ENCODE peak calls at places on chromosomes 6 and 20, in four cellular contexts. H is NAMALWA; U is esophagus squamous epithelium; O is stimulated activated CD8-positive, alpha-beta memory T cell treated with anti-CD3 and anti-CD28 coated beads, Interleukin-15, amount 100 ng/mL, for 4 hours. N is an unnamed sample.

GRCh38 chr20:23100021-23100753 is 14.1 kb upstream of the CD93 start:
- DNase-seq in H (no peak), U (no peak), O (no peak), N (no peak)

GRCh38 chr6:137112067-137112355 is 61.4 kb downstream of the IL22RA2 start:
- DNase-seq in U (no peak), H (no peak), O (no peak), N (no peak)

GRCh38 chr6:145532361-145532760 is 203.0 kb downstream of the EPM2A start:
- DNase-seq in O (no peak), H (no peak), U (no peak), N (no peak)

GRCh38 chr20:39960522-39961420 is 728.3 kb downstream of the MAFB start:
- DNase-seq in H (no peak), O (no peak), U (no peak), N (peak; percentile 14)

GRCh38 chr20:23928788-23929187 is 49.2 kb upstream of the CST5 start:
- DNase-seq in O (no peak), H (no peak), U (no peak), N (peak; percentile 11)

GRCh38 chr6:89311853-89312531 is 3.1 kb downstream of the GABRR2 start:
- DNase-seq in H (no peak), O (no peak), U (no peak), N (no peak)

GRCh38 chr20:35404614-35405259 is 7.0 kb downstream of the UQCC1 start:
- DNase-seq in O (no peak), H (peak; percentile 71), U (no peak), N (peak; percentile 69)

GRCh38 chr20:8790442-8791074 is 278.3 kb upstream of the PLCB4 start:
- DNase-seq in H (peak; percentile 55), O (no peak), U (no peak), N (peak; percentile 61)

GRCh38 chr20:56519551-56519950 is 5.0 kb upstream of the FAM209A start:
- DNase-seq in U (no peak), H (no peak), O (no peak), N (no peak)

GRCh38 chr6:7758456-7758855 is 32.6 kb downstream of the BMP6 start:
- DNase-seq in O (no peak), H (no peak), U (no peak), N (no peak)

GRCh38 chr6:355809-356208 is 35.7 kb upstream of the IRF4 start:
- DNase-seq in O (no peak), U (no peak), H (peak; percentile 70), N (no peak)

GRCh38 chr20:59157961-59158541 is 5.6 kb upstream of the ZNF831 start:
- DNase-seq in O (no peak), H (no peak), U (no peak), N (no peak)

GRCh38 chr20:21312813-21313471 is 9.8 kb downstream of the XRN2 start:
- DNase-seq in U (no peak), O (no peak), H (no peak), N (no peak)

GRCh38 chr6:5150676-5151075 is 65.5 kb downstream of the PPP1R3G start:
- DNase-seq in H (no peak), O (no peak), U (no peak), N (no peak)

GRCh38 chr20:7399575-7399974 is 540.7 kb downstream of the HAO1 start:
- DNase-seq in O (no peak), U (no peak), H (no peak), N (no peak)

GRCh38 chr20:50788868-50789125 is 6.1 kb upstream of the BCAS4 start:
- DNase-seq in H (no peak), U (no peak), O (no peak), N (no peak)

GRCh38 chr20:57473246-57474042 is 51.5 kb downstream of the CTCFL start:
- DNase-seq in O (no peak), H (peak; percentile 70), U (no peak), N (peak; percentile 86)

GRCh38 chr6:158970640-158971291 is 29.2 kb downstream of the RSPH3 start:
- DNase-seq in U (no peak), O (no peak), H (no peak), N (no peak)

GRCh38 chr6:44452725-44453124 is 65.2 kb downstream of the CDC5L start:
- DNase-seq in O (no peak), U (no peak), H (no peak), N (no peak)

GRCh38 chr20:23143098-23143497 is 57.0 kb upstream of the CD93 start:
- DNase-seq in O (no peak), U (no peak), H (no peak), N (no peak)

GRCh38 chr20:62149532-62150235 is 6.1 kb downstream of the SS18L1 start:
- DNase-seq in H (no peak), O (no peak), U (no peak), N (no peak)

N was measured in MM.1S.